ENCODE peak calls at places on chromosomes 2 and 18, in six cellular contexts. One of them, this sample, is unnamed.
A peak's percentile ranks its signal among the peaks of the same experiment; 100 is the strongest.

GRCh38 chr18:77635441-77635840 is 385.8 kb downstream of the GALR1 start:
- DNase-seq in GM23338: no peak
- DNase-seq in HL-60: no peak
- DNase-seq in activated T-cell treated with anti-CD3 and anti-CD28 coated beads for 1 hour: no peak
- DNase-seq in amygdala: no peak
- DNase-seq in GM03348: no peak
- DNase-seq in this sample: peak; percentile 17

GRCh38 chr2:96642564-96643350 is at the start of gene FER1L5:
- DNase-seq in GM23338: peak; percentile 96
- DNase-seq in HL-60: no peak
- DNase-seq in activated T-cell treated with anti-CD3 and anti-CD28 coated beads for 1 hour: no peak
- DNase-seq in amygdala: no peak
- DNase-seq in GM03348: peak; percentile 22
- DNase-seq in this sample: peak; percentile 58

GRCh38 chr2:121667618-121668017 is 18.4 kb upstream of the CLASP1 start:
- DNase-seq in GM23338: no peak
- DNase-seq in HL-60: no peak
- DNase-seq in activated T-cell treated with anti-CD3 and anti-CD28 coated beads for 1 hour: no peak
- DNase-seq in amygdala: no peak
- DNase-seq in GM03348: no peak
- DNase-seq in this sample: no peak

GRCh38 chr2:161990741-161991140 is 83.3 kb downstream of the DPP4 start:
- DNase-seq in GM23338: no peak
- DNase-seq in HL-60: no peak
- DNase-seq in activated T-cell treated with anti-CD3 and anti-CD28 coated beads for 1 hour: no peak
- DNase-seq in amygdala: no peak
- DNase-seq in GM03348: peak; percentile 85
- DNase-seq in this sample: no peak

GRCh38 chr2:224217962-224218347 is 178.9 kb upstream of the SERPINE2 start:
- DNase-seq in GM23338: no peak
- DNase-seq in HL-60: no peak
- DNase-seq in activated T-cell treated with anti-CD3 and anti-CD28 coated beads for 1 hour: no peak
- DNase-seq in amygdala: no peak
- DNase-seq in GM03348: peak; percentile 32
- DNase-seq in this sample: no peak

GRCh38 chr2:9964334-9964980 is 13.0 kb downstream of the GRHL1 start:
- DNase-seq in GM23338: no peak
- DNase-seq in HL-60: no peak
- DNase-seq in activated T-cell treated with anti-CD3 and anti-CD28 coated beads for 1 hour: no peak
- DNase-seq in amygdala: no peak
- DNase-seq in GM03348: no peak
- DNase-seq in this sample: no peak

GRCh38 chr2:133574186-133574585 is 5.9 kb upstream of the NCKAP5 start:
- DNase-seq in GM23338: no peak
- DNase-seq in HL-60: no peak
- DNase-seq in activated T-cell treated with anti-CD3 and anti-CD28 coated beads for 1 hour: no peak
- DNase-seq in amygdala: no peak
- DNase-seq in GM03348: no peak
- DNase-seq in this sample: no peak

GRCh38 chr2:196224767-196225166 is 53.4 kb upstream of the STK17B start:
- DNase-seq in GM23338: no peak
- DNase-seq in HL-60: no peak
- DNase-seq in activated T-cell treated with anti-CD3 and anti-CD28 coated beads for 1 hour: no peak
- DNase-seq in amygdala: no peak
- DNase-seq in GM03348: no peak
- DNase-seq in this sample: no peak

GRCh38 chr2:10658041-10658913 is 31.5 kb downstream of the NOL10 start:
- DNase-seq in GM23338: no peak
- DNase-seq in HL-60: no peak
- DNase-seq in activated T-cell treated with anti-CD3 and anti-CD28 coated beads for 1 hour: no peak
- DNase-seq in amygdala: no peak
- DNase-seq in GM03348: peak; percentile 65
- DNase-seq in this sample: no peak

GRCh38 chr2:101983486-101983885 is 8.3 kb upstream of the IL1R2 start:
- DNase-seq in GM23338: no peak
- DNase-seq in HL-60: no peak
- DNase-seq in activated T-cell treated with anti-CD3 and anti-CD28 coated beads for 1 hour: no peak
- DNase-seq in amygdala: no peak
- DNase-seq in GM03348: peak; percentile 62
- DNase-seq in this sample: no peak

GRCh38 chr2:179107737-179108136 is 57.8 kb upstream of the CCDC141 start:
- DNase-seq in GM23338: no peak
- DNase-seq in HL-60: no peak
- DNase-seq in activated T-cell treated with anti-CD3 and anti-CD28 coated beads for 1 hour: no peak
- DNase-seq in amygdala: no peak
- DNase-seq in GM03348: no peak
- DNase-seq in this sample: no peak

GRCh38 chr2:40315684-40316083 is 136.2 kb downstream of the SLC8A1 start:
- DNase-seq in GM23338: no peak
- DNase-seq in HL-60: no peak
- DNase-seq in activated T-cell treated with anti-CD3 and anti-CD28 coated beads for 1 hour: no peak
- DNase-seq in amygdala: no peak
- DNase-seq in GM03348: peak; percentile 8
- DNase-seq in this sample: no peak

GRCh38 chr2:113202305-113203216 is 28.8 kb downstream of the PSD4 start:
- DNase-seq in GM23338: peak; percentile 26
- DNase-seq in HL-60: no peak
- DNase-seq in activated T-cell treated with anti-CD3 and anti-CD28 coated beads for 1 hour: no peak
- DNase-seq in amygdala: no peak
- DNase-seq in GM03348: no peak
- DNase-seq in this sample: no peak

GRCh38 chr2:97673915-97674283 is 4.4 kb downstream of the C2orf92 start:
- DNase-seq in GM23338: no peak
- DNase-seq in HL-60: no peak
- DNase-seq in activated T-cell treated with anti-CD3 and anti-CD28 coated beads for 1 hour: no peak
- DNase-seq in amygdala: no peak
- DNase-seq in GM03348: no peak
- DNase-seq in this sample: no peak

GRCh38 chr2:11129598-11130449 is 25.4 kb upstream of the SLC66A3 start:
- DNase-seq in GM23338: peak; percentile 93
- DNase-seq in HL-60: peak; percentile 21
- DNase-seq in activated T-cell treated with anti-CD3 and anti-CD28 coated beads for 1 hour: peak; percentile 79
- DNase-seq in amygdala: no peak
- DNase-seq in GM03348: no peak
- DNase-seq in this sample: peak; percentile 19

GRCh38 chr2:54407693-54408092 is 48.4 kb upstream of the SPTBN1 start:
- DNase-seq in GM23338: no peak
- DNase-seq in HL-60: no peak
- DNase-seq in activated T-cell treated with anti-CD3 and anti-CD28 coated beads for 1 hour: no peak
- DNase-seq in amygdala: no peak
- DNase-seq in GM03348: no peak
- DNase-seq in this sample: no peak

GRCh38 chr18:58847383-58848071 is 17.1 kb upstream of the ZNF532 start:
- DNase-seq in GM23338: peak; percentile 99
- DNase-seq in HL-60: no peak
- DNase-seq in activated T-cell treated with anti-CD3 and anti-CD28 coated beads for 1 hour: no peak
- DNase-seq in amygdala: no peak
- DNase-seq in GM03348: no peak
- DNase-seq in this sample: peak; percentile 44

GRCh38 chr2:16125614-16126125 is 185.3 kb downstream of the MYCN start:
- DNase-seq in GM23338: no peak
- DNase-seq in HL-60: no peak
- DNase-seq in activated T-cell treated with anti-CD3 and anti-CD28 coated beads for 1 hour: no peak
- DNase-seq in amygdala: no peak
- DNase-seq in GM03348: no peak
- DNase-seq in this sample: no peak

GRCh38 chr2:52955079-52955478 is 812.5 kb upstream of the CHAC2 start:
- DNase-seq in GM23338: no peak
- DNase-seq in HL-60: no peak
- DNase-seq in activated T-cell treated with anti-CD3 and anti-CD28 coated beads for 1 hour: no peak
- DNase-seq in amygdala: no peak
- DNase-seq in GM03348: no peak
- DNase-seq in this sample: no peak

GRCh38 chr2:85175369-85176299 is 42.4 kb downstream of the TCF7L1 start:
- DNase-seq in GM23338: no peak
- DNase-seq in HL-60: no peak
- DNase-seq in activated T-cell treated with anti-CD3 and anti-CD28 coated beads for 1 hour: no peak
- DNase-seq in amygdala: no peak
- DNase-seq in GM03348: peak; percentile 85
- DNase-seq in this sample: no peak

GRCh38 chr18:25650201-25650941 is 298.4 kb upstream of the ZNF521 start:
- DNase-seq in GM23338: no peak
- DNase-seq in HL-60: no peak
- DNase-seq in activated T-cell treated with anti-CD3 and anti-CD28 coated beads for 1 hour: no peak
- DNase-seq in amygdala: no peak
- DNase-seq in GM03348: peak; percentile 79
- DNase-seq in this sample: no peak

GRCh38 chr2:72006188-72006736 is 141.4 kb downstream of the CYP26B1 start:
- DNase-seq in GM23338: no peak
- DNase-seq in HL-60: no peak
- DNase-seq in activated T-cell treated with anti-CD3 and anti-CD28 coated beads for 1 hour: no peak
- DNase-seq in amygdala: no peak
- DNase-seq in GM03348: no peak
- DNase-seq in this sample: no peak

GRCh38 chr2:227132986-227133385 is 31.0 kb downstream of the COL4A4 start:
- DNase-seq in GM23338: no peak
- DNase-seq in HL-60: no peak
- DNase-seq in activated T-cell treated with anti-CD3 and anti-CD28 coated beads for 1 hour: no peak
- DNase-seq in amygdala: no peak
- DNase-seq in GM03348: no peak
- DNase-seq in this sample: no peak

GRCh38 chr2:138600732-138601437 is 99.3 kb downstream of the SPOPL start:
- DNase-seq in GM23338: no peak
- DNase-seq in HL-60: no peak
- DNase-seq in activated T-cell treated with anti-CD3 and anti-CD28 coated beads for 1 hour: no peak
- DNase-seq in amygdala: no peak
- DNase-seq in GM03348: no peak
- DNase-seq in this sample: no peak

GRCh38 chr2:12162269-12163247 is 416.1 kb downstream of the LPIN1 start:
- DNase-seq in GM23338: no peak
- DNase-seq in HL-60: no peak
- DNase-seq in activated T-cell treated with anti-CD3 and anti-CD28 coated beads for 1 hour: no peak
- DNase-seq in amygdala: no peak
- DNase-seq in GM03348: no peak
- DNase-seq in this sample: no peak

GRCh38 chr2:197184959-197185586 is 125.5 kb downstream of the ANKRD44 start:
- DNase-seq in GM23338: no peak
- DNase-seq in HL-60: no peak
- DNase-seq in activated T-cell treated with anti-CD3 and anti-CD28 coated beads for 1 hour: no peak
- DNase-seq in amygdala: peak; percentile 10
- DNase-seq in GM03348: no peak
- DNase-seq in this sample: no peak

This sample was measured in anterior cingulate cortex.